ENCODE peak calls at places on chromosomes 6 and 20, in six cellular contexts. B is colonic mucosa, E is DND-41, L is SJSA1, W is heart left ventricle, G is GM23248. R is an unnamed sample. For H3K4me1, the result is how much of the 10 kb centered on the place peaks cover.

GRCh38 chr20:23003077-23003476 is 32.0 kb upstream of the SSTR4 start:
- DNase-seq in B (no peak), E (no peak), L (no peak), W (no peak), G (no peak), R (no peak)

GRCh38 chr20:44324343-44324742 is 12.5 kb upstream of the R3HDML start:
- DNase-seq in B (peak), E (no peak), L (no peak), W (no peak), G (peak), R (no peak)

GRCh38 chr6:121780325-121781313 is 345.2 kb downstream of the GJA1 start:
- DNase-seq in B (peak), E (no peak), L (no peak), W (peak), G (peak), R (peak)

GRCh38 chr6:11830105-11830504 is 51.5 kb upstream of the ADTRP start:
- DNase-seq in B (no peak), E (no peak), L (no peak), W (no peak), G (no peak), R (no peak)

GRCh38 chr6:12537389-12537788 is 179.2 kb upstream of the PHACTR1 start:
- DNase-seq in B (no peak), E (no peak), L (peak), W (no peak), G (no peak), R (no peak)

GRCh38 chr6:31826793-31827285 is 699 bp upstream of the HSPA1B start:
- DNase-seq in B (peak), E (peak), L (peak), W (peak), G (peak), R (peak)

GRCh38 chr6:33863084-33863483 is 59.3 kb upstream of the MLN start:
- DNase-seq in B (no peak), E (no peak), L (no peak), W (no peak), G (no peak), R (no peak)

GRCh38 chr6:8845691-8846090 is 410.3 kb upstream of the SLC35B3 start:
- DNase-seq in B (no peak), E (no peak), L (no peak), W (no peak), G (no peak), R (no peak)

GRCh38 chr6:47419621-47420020 is 58.0 kb upstream of the CD2AP start:
- DNase-seq in B (no peak), E (no peak), L (no peak), W (no peak), G (peak), R (no peak)

GRCh38 chr6:109393882-109394281 is 11.6 kb upstream of the CD164 start:
- DNase-seq in B (no peak), E (no peak), L (no peak), W (no peak), G (peak), R (no peak)

GRCh38 chr6:102229271-102229670 is 835.8 kb downstream of the GRIK2 start:
- DNase-seq in B (no peak), E (no peak), L (no peak), W (no peak), G (no peak), R (no peak)

GRCh38 chr6:152746172-152746553 is 4.4 kb upstream of the VIP start:
- DNase-seq in B (no peak), E (no peak), L (peak), W (no peak), G (peak), R (no peak)

GRCh38 chr20:17507032-17507431 is 24.1 kb downstream of the BFSP1 start:
- DNase-seq in B (no peak), E (no peak), L (no peak), W (no peak), G (no peak), R (no peak)

GRCh38 chr6:39090036-39090435 is 24.9 kb downstream of the SAYSD1 start:
- DNase-seq in B (no peak), E (no peak), L (no peak), W (no peak), G (no peak), R (no peak)
- H3K4me1 ChIP-seq in B (under half), E (under half), L (under half), W (under half), G (under half), R (under half)

GRCh38 chr6:150598401-150598800 is 1.3 kb upstream of the PLEKHG1 start:
- DNase-seq in B (no peak), E (no peak), L (no peak), W (no peak), G (no peak), R (no peak)
- H3K4me3 ChIP-seq in B (no peak), E (no peak), L (no peak), W (no peak), G (no peak), R (no peak)

GRCh38 chr6:35229304-35229703 is 15.5 kb downstream of the SCUBE3 start:
- DNase-seq in B (no peak), E (no peak), L (no peak), W (no peak), G (no peak), R (no peak)
- H3K4me1 ChIP-seq in B (under half), E (under half), L (under half), W (under half), G (under half), R (under half)

GRCh38 chr6:7110092-7110792 is 2.5 kb downstream of the RREB1 start:
- DNase-seq in B (no peak), E (no peak), L (no peak), W (no peak), G (no peak), R (no peak)

GRCh38 chr6:7115452-7116223 is 7.9 kb downstream of the RREB1 start:
- DNase-seq in B (peak), E (no peak), L (no peak), W (no peak), G (peak), R (no peak)

GRCh38 chr6:7111095-7111690 is 3.4 kb downstream of the RREB1 start:
- DNase-seq in B (no peak), E (no peak), L (no peak), W (no peak), G (no peak), R (no peak)

GRCh38 chr6:7114744-7115451 is 7.1 kb downstream of the RREB1 start:
- DNase-seq in B (peak), E (no peak), L (no peak), W (no peak), G (no peak), R (no peak)

GRCh38 chr6:7112741-7113313 is 5.1 kb downstream of the RREB1 start:
- DNase-seq in B (peak), E (no peak), L (no peak), W (no peak), G (peak), R (no peak)
- H3K4me3 ChIP-seq in B (no peak), E (no peak), L (no peak), W (no peak), G (peak), R (no peak)

GRCh38 chr6:139151425-139152087 is 16.7 kb downstream of the HECA start:
- DNase-seq in B (no peak), E (no peak), L (no peak), W (no peak), G (no peak), R (no peak)

GRCh38 chr6:139150915-139151314 is 16.0 kb downstream of the HECA start:
- DNase-seq in B (no peak), E (no peak), L (no peak), W (no peak), G (no peak), R (no peak)

GRCh38 chr6:139147628-139148027 is 12.7 kb downstream of the HECA start:
- DNase-seq in B (no peak), E (no peak), L (no peak), W (no peak), G (no peak), R (no peak)

GRCh38 chr6:139148557-139149220 is 13.8 kb downstream of the HECA start:
- DNase-seq in B (no peak), E (no peak), L (no peak), W (no peak), G (no peak), R (no peak)

DNA sequence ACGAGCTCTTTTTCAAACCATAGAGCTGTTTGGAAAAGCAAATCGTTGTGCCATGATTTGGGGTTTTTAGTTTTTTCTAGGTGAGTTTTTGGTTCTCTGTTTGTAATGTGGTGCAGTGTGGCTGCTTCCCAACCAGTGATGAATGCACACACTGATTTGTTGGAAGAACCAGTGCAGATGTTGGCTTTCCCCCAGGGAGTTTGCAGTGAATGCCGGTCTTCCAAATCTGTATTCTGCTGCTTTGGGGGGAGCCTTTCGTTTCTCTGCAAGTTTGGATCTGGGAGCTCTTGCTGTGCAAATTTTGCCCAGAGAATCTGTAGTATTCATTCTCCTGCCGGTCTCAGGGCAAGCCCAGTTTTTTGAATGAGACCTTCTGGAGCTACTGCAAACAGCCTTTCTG is 14.5 kb downstream of the HECA start:
- DNase-seq in B (no peak), E (no peak), L (no peak), W (no peak), G (no peak), R (no peak)
- H3K4me1 ChIP-seq in B (under half), E (under half), L (under half), W (under half), G (under half), R (under half)

GRCh38 chr20:46120136-46120535 is 2.0 kb downstream of the CD40 start:
- DNase-seq in B (no peak), E (no peak), L (no peak), W (no peak), G (no peak), R (no peak)
- H3K4me3 ChIP-seq in B (no peak), E (no peak), L (no peak), W (no peak), G (no peak), R (no peak)

DNA sequence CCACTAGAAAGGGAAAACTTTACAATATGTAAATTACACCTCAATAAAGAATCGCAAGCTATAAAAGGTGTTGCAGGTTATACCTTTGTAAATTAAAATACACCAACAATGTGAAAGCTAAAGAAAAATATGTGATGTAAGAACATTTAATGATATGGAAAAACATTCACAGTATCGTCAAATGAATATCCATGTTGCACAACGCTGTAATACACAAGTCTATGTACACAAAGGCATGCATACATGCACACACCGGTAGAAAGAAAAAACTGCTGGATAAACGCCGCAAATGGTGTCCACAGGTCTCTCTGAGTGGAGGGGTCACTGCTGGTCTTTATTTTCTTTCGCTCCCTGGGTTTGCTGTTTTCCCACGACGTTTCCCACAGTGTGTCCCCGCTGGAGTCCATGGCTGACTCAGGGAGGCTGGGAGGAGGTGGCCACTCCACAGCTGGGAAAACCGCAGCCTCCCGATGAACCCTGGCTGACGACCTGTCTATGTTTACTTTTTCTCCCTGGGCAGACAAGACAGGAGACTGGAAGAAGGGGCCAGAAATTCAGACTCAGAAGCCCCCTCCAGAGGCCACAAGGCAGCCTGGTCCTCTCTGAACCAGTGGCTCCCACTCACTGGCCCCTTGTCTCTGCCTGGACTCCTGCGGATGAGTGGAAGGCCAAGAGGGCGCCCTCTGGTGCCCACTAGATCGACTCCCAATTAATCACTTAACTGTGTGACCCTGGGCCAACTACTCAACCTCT is 13.0 kb upstream of the BPI start:
- DNase-seq in B (no peak), E (peak), L (peak), W (peak), G (peak), R (peak)
- H3K4me1 ChIP-seq in B (under half), E (under half), L (under half), W (under half), G (under half), R (under half)

GRCh38 chr6:18022398-18023231 is 35.2 kb upstream of the KIF13A start:
- DNase-seq in B (no peak), E (no peak), L (peak), W (no peak), G (peak), R (no peak)

GRCh38 chr6:18021166-18021850 is 33.9 kb upstream of the KIF13A start:
- DNase-seq in B (no peak), E (no peak), L (no peak), W (no peak), G (no peak), R (no peak)

GRCh38 chr6:18016698-18017097 is 29.3 kb upstream of the KIF13A start:
- DNase-seq in B (no peak), E (no peak), L (no peak), W (no peak), G (no peak), R (no peak)

GRCh38 chr6:18016133-18016532 is 28.7 kb upstream of the KIF13A start:
- DNase-seq in B (no peak), E (no peak), L (no peak), W (no peak), G (no peak), R (no peak)

DNA sequence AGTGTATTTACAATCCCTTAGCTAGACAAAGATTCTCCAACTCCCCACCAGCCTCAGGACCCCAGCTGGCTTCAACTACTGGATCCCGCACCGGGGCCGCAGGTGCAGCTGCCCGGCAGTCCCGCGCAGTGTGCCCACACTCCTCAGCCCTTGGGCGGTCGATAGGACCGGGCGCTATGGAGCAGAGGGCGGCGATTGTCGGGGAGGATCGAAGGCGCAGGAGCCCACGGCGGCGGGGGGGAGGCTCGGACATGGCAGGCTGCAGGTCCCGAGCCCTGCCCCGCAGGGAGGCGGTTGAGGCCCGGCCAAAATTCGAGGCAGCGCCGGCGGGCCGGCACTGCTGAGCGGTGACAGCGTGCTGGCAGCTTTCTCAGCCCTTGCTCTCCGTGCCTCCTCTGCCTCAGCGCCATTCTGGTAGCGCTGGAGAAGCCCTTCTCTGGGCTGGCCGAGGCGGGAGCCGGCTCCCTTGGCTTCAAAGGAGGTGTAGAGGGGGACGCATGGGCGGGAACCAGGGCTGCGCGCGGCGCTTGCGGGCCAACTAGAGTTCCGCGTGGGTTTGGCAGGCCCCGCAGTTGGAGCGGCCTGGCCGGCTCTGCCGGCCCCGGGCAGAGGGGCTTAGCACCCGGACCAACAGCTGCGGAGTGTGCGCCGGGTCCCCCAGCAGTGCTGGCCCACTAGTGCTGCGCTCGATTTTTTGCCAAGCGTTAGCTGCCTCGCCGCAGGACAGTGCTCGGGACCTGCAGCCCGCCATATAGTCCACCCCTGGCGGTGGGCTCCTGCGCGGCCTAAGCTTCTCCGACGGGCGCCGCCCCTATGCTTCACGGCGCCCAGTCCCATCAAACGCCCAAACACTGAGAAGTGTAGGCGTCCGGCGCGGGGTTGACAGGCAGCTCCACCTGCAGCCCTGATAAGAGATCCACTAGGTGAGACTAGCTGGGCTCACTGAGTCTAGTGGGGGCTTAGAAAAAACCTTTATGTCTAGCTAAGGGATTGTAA is 32.4 kb upstream of the KIF13A start:
- DNase-seq in B (no peak), E (no peak), L (no peak), W (no peak), G (peak), R (peak)
- H3K4me3 ChIP-seq in B (no peak), E (no peak), L (no peak), W (peak), G (peak), R (no peak)

R was measured in right cardiac atrium.